ENCODE peak calls at places on chromosomes 5 and 9, in seven cellular contexts. One of them, this sample, is unnamed.

GRCh38 chr9:131296452-131296851 is 6.9 kb downstream of the PLPP7 start:
- DNase-seq in endothelial cell: no peak
- DNase-seq in fibroblast of villous mesenchyme: peak
- DNase-seq in BJ: no peak
- DNase-seq in fibroblast of lung: no peak
- DNase-seq in CD4-positive, alpha-beta T cell: no peak
- DNase-seq in WTC11: no peak
- DNase-seq in this sample: no peak

GRCh38 chr5:4028384-4028783 is 432.8 kb downstream of the IRX1 start:
- DNase-seq in endothelial cell: no peak
- DNase-seq in fibroblast of villous mesenchyme: no peak
- DNase-seq in BJ: no peak
- DNase-seq in fibroblast of lung: no peak
- DNase-seq in CD4-positive, alpha-beta T cell: no peak
- DNase-seq in WTC11: no peak
- DNase-seq in this sample: no peak

GRCh38 chr5:936149-937144 is 43.8 kb downstream of the TRIP13 start:
- DNase-seq in endothelial cell: no peak
- DNase-seq in fibroblast of villous mesenchyme: no peak
- DNase-seq in BJ: no peak
- DNase-seq in fibroblast of lung: no peak
- DNase-seq in CD4-positive, alpha-beta T cell: no peak
- DNase-seq in WTC11: no peak
- DNase-seq in this sample: no peak

GRCh38 chr5:160260881-160261815 is 31.8 kb downstream of the FABP6 start:
- DNase-seq in endothelial cell: no peak
- DNase-seq in fibroblast of villous mesenchyme: peak
- DNase-seq in BJ: no peak
- DNase-seq in fibroblast of lung: peak
- DNase-seq in CD4-positive, alpha-beta T cell: no peak
- DNase-seq in WTC11: no peak
- DNase-seq in this sample: no peak

GRCh38 chr5:157004893-157005551 is 42.0 kb upstream of the TIMD4 start:
- DNase-seq in endothelial cell: no peak
- DNase-seq in fibroblast of villous mesenchyme: no peak
- DNase-seq in BJ: no peak
- DNase-seq in fibroblast of lung: peak
- DNase-seq in CD4-positive, alpha-beta T cell: no peak
- DNase-seq in WTC11: no peak
- DNase-seq in this sample: no peak

GRCh38 chr5:169848792-169849191 is 131.5 kb downstream of the INSYN2B start:
- DNase-seq in endothelial cell: no peak
- DNase-seq in fibroblast of villous mesenchyme: no peak
- DNase-seq in BJ: no peak
- DNase-seq in fibroblast of lung: no peak
- DNase-seq in CD4-positive, alpha-beta T cell: no peak
- DNase-seq in WTC11: no peak
- DNase-seq in this sample: no peak

GRCh38 chr9:76905984-76906861 is at the start of gene PRUNE2:
- DNase-seq in endothelial cell: peak
- DNase-seq in fibroblast of villous mesenchyme: peak
- DNase-seq in BJ: no peak
- DNase-seq in fibroblast of lung: peak
- DNase-seq in CD4-positive, alpha-beta T cell: no peak
- DNase-seq in WTC11: peak
- DNase-seq in this sample: peak

GRCh38 chr9:105252405-105252756 is 7.9 kb downstream of the SLC44A1 start:
- DNase-seq in endothelial cell: no peak
- DNase-seq in fibroblast of villous mesenchyme: no peak
- DNase-seq in BJ: no peak
- DNase-seq in fibroblast of lung: no peak
- DNase-seq in CD4-positive, alpha-beta T cell: no peak
- DNase-seq in WTC11: no peak
- DNase-seq in this sample: no peak

GRCh38 chr5:10836991-10837390 is 76.0 kb upstream of the DAP start:
- DNase-seq in endothelial cell: no peak
- DNase-seq in fibroblast of villous mesenchyme: peak
- DNase-seq in BJ: no peak
- DNase-seq in fibroblast of lung: peak
- DNase-seq in CD4-positive, alpha-beta T cell: no peak
- DNase-seq in WTC11: no peak
- DNase-seq in this sample: peak

GRCh38 chr9:89902450-89902849 is 297.6 kb downstream of the GADD45G start:
- DNase-seq in endothelial cell: no peak
- DNase-seq in fibroblast of villous mesenchyme: no peak
- DNase-seq in BJ: no peak
- DNase-seq in fibroblast of lung: peak
- DNase-seq in CD4-positive, alpha-beta T cell: no peak
- DNase-seq in WTC11: no peak
- DNase-seq in this sample: no peak

GRCh38 chr5:176425791-176426190 is 9.5 kb upstream of the CLTB start:
- DNase-seq in endothelial cell: no peak
- DNase-seq in fibroblast of villous mesenchyme: no peak
- DNase-seq in BJ: no peak
- DNase-seq in fibroblast of lung: no peak
- DNase-seq in CD4-positive, alpha-beta T cell: no peak
- DNase-seq in WTC11: no peak
- DNase-seq in this sample: no peak

GRCh38 chr9:130482463-130482862 is 37.7 kb downstream of the ASS1 start:
- DNase-seq in endothelial cell: no peak
- DNase-seq in fibroblast of villous mesenchyme: no peak
- DNase-seq in BJ: no peak
- DNase-seq in fibroblast of lung: no peak
- DNase-seq in CD4-positive, alpha-beta T cell: no peak
- DNase-seq in WTC11: no peak
- DNase-seq in this sample: no peak

GRCh38 chr5:17304282-17304681 is 86.9 kb downstream of the BASP1 start:
- DNase-seq in endothelial cell: no peak
- DNase-seq in fibroblast of villous mesenchyme: peak
- DNase-seq in BJ: no peak
- DNase-seq in fibroblast of lung: peak
- DNase-seq in CD4-positive, alpha-beta T cell: no peak
- DNase-seq in WTC11: no peak
- DNase-seq in this sample: no peak

GRCh38 chr5:141345327-141345726 is 1.7 kb downstream of the PCDHGA3 start:
- DNase-seq in endothelial cell: no peak
- DNase-seq in fibroblast of villous mesenchyme: no peak
- DNase-seq in BJ: no peak
- DNase-seq in fibroblast of lung: no peak
- DNase-seq in CD4-positive, alpha-beta T cell: no peak
- DNase-seq in WTC11: no peak
- DNase-seq in this sample: no peak

GRCh38 chr9:124756011-124756410 is 15.1 kb downstream of the NR6A1 start:
- DNase-seq in endothelial cell: no peak
- DNase-seq in fibroblast of villous mesenchyme: no peak
- DNase-seq in BJ: no peak
- DNase-seq in fibroblast of lung: no peak
- DNase-seq in CD4-positive, alpha-beta T cell: no peak
- DNase-seq in WTC11: no peak
- DNase-seq in this sample: no peak

GRCh38 chr9:124752967-124753366 is 18.1 kb downstream of the NR6A1 start:
- DNase-seq in endothelial cell: no peak
- DNase-seq in fibroblast of villous mesenchyme: no peak
- DNase-seq in BJ: no peak
- DNase-seq in fibroblast of lung: peak
- DNase-seq in CD4-positive, alpha-beta T cell: no peak
- DNase-seq in WTC11: no peak
- DNase-seq in this sample: peak

GRCh38 chr9:124757589-124757988 is 13.5 kb downstream of the NR6A1 start:
- DNase-seq in endothelial cell: no peak
- DNase-seq in fibroblast of villous mesenchyme: no peak
- DNase-seq in BJ: no peak
- DNase-seq in fibroblast of lung: no peak
- DNase-seq in CD4-positive, alpha-beta T cell: no peak
- DNase-seq in WTC11: no peak
- DNase-seq in this sample: no peak

GRCh38 chr9:124755061-124755460 is 16.1 kb downstream of the NR6A1 start:
- DNase-seq in endothelial cell: no peak
- DNase-seq in fibroblast of villous mesenchyme: no peak
- DNase-seq in BJ: no peak
- DNase-seq in fibroblast of lung: no peak
- DNase-seq in CD4-positive, alpha-beta T cell: no peak
- DNase-seq in WTC11: no peak
- DNase-seq in this sample: no peak

GRCh38 chr9:124754289-124754688 is 16.8 kb downstream of the NR6A1 start:
- DNase-seq in endothelial cell: no peak
- DNase-seq in fibroblast of villous mesenchyme: peak
- DNase-seq in BJ: no peak
- DNase-seq in fibroblast of lung: peak
- DNase-seq in CD4-positive, alpha-beta T cell: no peak
- DNase-seq in WTC11: no peak
- DNase-seq in this sample: peak
- TF ChIP-seq CTCF in endothelial cell: no peak
- TF ChIP-seq CTCF in fibroblast of villous mesenchyme: peak
- TF ChIP-seq CTCF in BJ: peak
- TF ChIP-seq CTCF in fibroblast of lung: peak
- TF ChIP-seq CTCF in CD4-positive, alpha-beta T cell: no peak
- TF ChIP-seq CTCF in WTC11: no peak
- TF ChIP-seq CTCF in this sample: peak

GRCh38 chr5:72021651-72022357 is 85.5 kb upstream of the MAP1B start:
- DNase-seq in endothelial cell: no peak
- DNase-seq in fibroblast of villous mesenchyme: no peak
- DNase-seq in BJ: no peak
- DNase-seq in fibroblast of lung: no peak
- DNase-seq in CD4-positive, alpha-beta T cell: no peak
- DNase-seq in WTC11: no peak
- DNase-seq in this sample: no peak

GRCh38 chr5:72013741-72014703 is 93.3 kb upstream of the MAP1B start:
- DNase-seq in endothelial cell: no peak
- DNase-seq in fibroblast of villous mesenchyme: peak
- DNase-seq in BJ: no peak
- DNase-seq in fibroblast of lung: peak
- DNase-seq in CD4-positive, alpha-beta T cell: no peak
- DNase-seq in WTC11: no peak
- DNase-seq in this sample: no peak

GRCh38 chr5:72015103-72015548 is 92.1 kb upstream of the MAP1B start:
- DNase-seq in endothelial cell: no peak
- DNase-seq in fibroblast of villous mesenchyme: peak
- DNase-seq in BJ: no peak
- DNase-seq in fibroblast of lung: peak
- DNase-seq in CD4-positive, alpha-beta T cell: no peak
- DNase-seq in WTC11: no peak
- DNase-seq in this sample: peak

GRCh38 chr5:72018158-72018803 is 89.0 kb upstream of the MAP1B start:
- DNase-seq in endothelial cell: peak
- DNase-seq in fibroblast of villous mesenchyme: peak
- DNase-seq in BJ: no peak
- DNase-seq in fibroblast of lung: peak
- DNase-seq in CD4-positive, alpha-beta T cell: peak
- DNase-seq in WTC11: peak
- DNase-seq in this sample: peak
- TF ChIP-seq CTCF in endothelial cell: peak
- TF ChIP-seq CTCF in fibroblast of villous mesenchyme: peak
- TF ChIP-seq CTCF in BJ: peak
- TF ChIP-seq CTCF in fibroblast of lung: peak
- TF ChIP-seq CTCF in CD4-positive, alpha-beta T cell: peak
- TF ChIP-seq CTCF in WTC11: peak
- TF ChIP-seq CTCF in this sample: peak

GRCh38 chr5:131812371-131813160 is 15.7 kb upstream of the FNIP1 start:
- DNase-seq in endothelial cell: no peak
- DNase-seq in fibroblast of villous mesenchyme: no peak
- DNase-seq in BJ: no peak
- DNase-seq in fibroblast of lung: no peak
- DNase-seq in CD4-positive, alpha-beta T cell: no peak
- DNase-seq in WTC11: no peak
- DNase-seq in this sample: no peak

GRCh38 chr5:131814990-131815389 is 18.2 kb upstream of the FNIP1 start:
- DNase-seq in endothelial cell: no peak
- DNase-seq in fibroblast of villous mesenchyme: peak
- DNase-seq in BJ: peak
- DNase-seq in fibroblast of lung: peak
- DNase-seq in CD4-positive, alpha-beta T cell: no peak
- DNase-seq in WTC11: no peak
- DNase-seq in this sample: peak

DNA sequence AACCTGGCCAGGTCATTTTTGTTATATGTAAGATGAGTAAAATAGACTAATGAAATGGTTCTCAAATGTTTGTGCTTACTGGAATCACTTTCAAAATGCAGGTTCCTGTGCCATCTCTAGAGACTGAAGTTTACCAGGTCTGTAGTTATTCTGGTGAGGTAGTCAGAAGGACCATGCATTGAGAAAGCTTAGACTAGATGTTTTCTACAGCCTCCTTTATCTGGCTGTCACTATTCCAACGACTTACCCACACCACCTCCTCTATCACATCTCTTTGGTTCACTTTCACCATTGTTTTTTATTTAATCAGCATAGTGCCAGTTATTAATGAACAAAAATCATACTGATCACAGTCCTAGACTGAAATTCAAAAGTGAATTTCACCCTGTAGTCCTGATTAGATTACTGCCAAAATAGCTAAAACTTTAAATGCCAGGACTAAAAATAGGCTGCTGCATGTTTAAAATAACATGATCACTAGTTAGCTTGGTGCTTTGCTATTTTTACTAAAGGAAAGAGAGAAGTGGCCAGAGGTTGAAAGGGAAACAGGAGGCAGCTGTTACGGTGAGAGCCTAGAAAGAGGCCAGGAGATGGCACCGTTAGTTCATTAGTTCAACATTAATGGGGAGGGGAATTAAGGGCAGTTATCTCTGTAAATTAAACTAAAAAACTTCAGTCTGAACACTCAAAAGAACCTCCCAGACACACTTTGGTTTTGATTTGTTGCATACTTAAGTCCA is 13.9 kb upstream of the FNIP1 start:
- DNase-seq in endothelial cell: peak
- DNase-seq in fibroblast of villous mesenchyme: peak
- DNase-seq in BJ: no peak
- DNase-seq in fibroblast of lung: no peak
- DNase-seq in CD4-positive, alpha-beta T cell: no peak
- DNase-seq in WTC11: peak
- DNase-seq in this sample: peak
- TF ChIP-seq CTCF in endothelial cell: no peak
- TF ChIP-seq CTCF in fibroblast of villous mesenchyme: peak
- TF ChIP-seq CTCF in BJ: peak
- TF ChIP-seq CTCF in fibroblast of lung: peak
- TF ChIP-seq CTCF in CD4-positive, alpha-beta T cell: peak
- TF ChIP-seq CTCF in WTC11: no peak
- TF ChIP-seq CTCF in this sample: peak

DNA sequence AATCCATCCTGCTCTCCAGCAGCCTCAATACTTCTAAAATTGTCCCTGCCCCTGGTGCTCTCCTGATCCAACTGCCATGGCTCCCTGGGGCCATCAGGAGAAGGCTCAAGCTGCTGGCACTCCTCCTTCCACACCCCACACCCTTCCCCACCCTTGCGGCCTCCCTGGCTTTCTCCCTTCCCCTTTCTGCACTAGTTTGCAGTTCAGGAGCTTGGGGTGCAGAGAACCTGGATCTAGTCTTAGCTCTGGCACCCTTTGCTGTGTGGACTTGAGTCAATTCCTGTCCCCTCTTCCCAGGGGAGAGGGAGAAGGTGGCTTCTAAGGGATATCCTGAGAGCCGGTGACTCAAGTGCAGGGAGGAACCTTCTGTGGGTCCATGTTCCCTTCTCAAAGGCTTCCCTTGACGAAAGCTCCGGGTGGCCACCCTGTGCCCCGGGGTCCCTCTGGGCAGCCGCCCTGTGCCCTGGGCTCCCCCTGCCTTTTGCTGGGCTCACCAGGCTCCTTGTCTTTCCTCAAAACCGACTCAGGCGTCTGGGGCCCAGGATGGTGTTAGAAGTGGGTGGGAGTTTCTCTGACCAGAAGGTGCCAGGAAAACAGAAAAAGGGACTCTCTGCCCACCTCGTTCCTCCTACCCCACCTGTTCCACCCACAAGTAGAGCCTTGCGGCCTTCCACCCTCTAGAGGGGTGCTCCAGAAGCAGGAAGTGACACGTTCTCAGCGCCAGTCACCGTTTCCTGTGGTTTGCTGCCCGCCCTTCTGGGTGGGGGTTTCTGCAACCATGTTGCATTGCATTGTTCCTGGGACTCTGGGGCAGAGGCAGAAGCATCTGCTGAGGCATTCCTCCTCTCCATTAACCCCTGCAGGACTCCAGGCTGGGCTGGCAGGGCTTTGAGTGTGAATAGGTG is 15.0 kb downstream of the GLIPR2 start:
- DNase-seq in endothelial cell: no peak
- DNase-seq in fibroblast of villous mesenchyme: peak
- DNase-seq in BJ: no peak
- DNase-seq in fibroblast of lung: peak
- DNase-seq in CD4-positive, alpha-beta T cell: peak
- DNase-seq in WTC11: no peak
- DNase-seq in this sample: peak
- TF ChIP-seq CTCF in endothelial cell: no peak
- TF ChIP-seq CTCF in fibroblast of villous mesenchyme: no peak
- TF ChIP-seq CTCF in BJ: no peak
- TF ChIP-seq CTCF in fibroblast of lung: no peak
- TF ChIP-seq CTCF in CD4-positive, alpha-beta T cell: no peak
- TF ChIP-seq CTCF in WTC11: no peak
- TF ChIP-seq CTCF in this sample: no peak